ENCODE peak calls at places on chromosomes 13 and 19, in five cellular contexts. T, F, Z, N and H are unnamed samples.

GRCh38 chr13:99347911-99348451 is 40.8 kb upstream of the GPR183 start:
- DNase-seq in T (no peak), F (no peak), Z (no peak), N (no peak), H (no peak)

GRCh38 chr13:76795701-76796695 is 90.2 kb downstream of the KCTD12 start:
- DNase-seq in T (no peak), F (no peak), Z (peak), N (no peak), H (no peak)

GRCh38 chr13:101959016-101959415 is 442.8 kb downstream of the FGF14 start:
- DNase-seq in T (no peak), F (no peak), Z (no peak), N (no peak), H (no peak)

GRCh38 chr13:106581268-106581667 is 13.3 kb upstream of the ARGLU1 start:
- DNase-seq in T (no peak), F (no peak), Z (no peak), N (no peak), H (no peak)

GRCh38 chr13:42305503-42305902 is 33.6 kb downstream of the AKAP11 start:
- DNase-seq in T (no peak), F (no peak), Z (peak), N (no peak), H (no peak)

GRCh38 chr13:60431108-60431700 is 34.2 kb downstream of the TDRD3 start:
- DNase-seq in T (no peak), F (peak), Z (peak), N (no peak), H (no peak)

GRCh38 chr19:50207730-50208129 is 4.3 kb downstream of the MYH14 start:
- DNase-seq in T (no peak), F (no peak), Z (no peak), N (no peak), H (no peak)

GRCh38 chr19:15091918-15092753 is 10.1 kb downstream of the OR1I1 start:
- DNase-seq in T (peak), F (peak), Z (peak), N (peak), H (no peak)

GRCh38 chr13:108494991-108495661 is 134.3 kb upstream of the MYO16 start:
- DNase-seq in T (no peak), F (no peak), Z (peak), N (no peak), H (no peak)

GRCh38 chr13:33283195-33283910 is 2.2 kb downstream of the STARD13 start:
- DNase-seq in T (no peak), F (no peak), Z (peak), N (no peak), H (no peak)

GRCh38 chr13:105838231-105838630 is 697.2 kb downstream of the EFNB2 start:
- DNase-seq in T (no peak), F (no peak), Z (no peak), N (no peak), H (no peak)

GRCh38 chr19:45090034-45090433 is 2.9 kb upstream of the PPP1R37 start:
- DNase-seq in T (no peak), F (no peak), Z (no peak), N (no peak), H (no peak)

GRCh38 chr13:48749699-48750473 is 96.2 kb downstream of the CYSLTR2 start:
- DNase-seq in T (peak), F (peak), Z (peak), N (peak), H (peak)

GRCh38 chr19:6778386-6778785 is 5.9 kb downstream of the VAV1 start:
- DNase-seq in T (no peak), F (no peak), Z (no peak), N (no peak), H (no peak)

GRCh38 chr19:6774821-6775707 is 2.6 kb downstream of the VAV1 start:
- DNase-seq in T (no peak), F (no peak), Z (no peak), N (no peak), H (no peak)

GRCh38 chr19:6776999-6777398 is 4.5 kb downstream of the VAV1 start:
- DNase-seq in T (no peak), F (no peak), Z (no peak), N (no peak), H (no peak)

GRCh38 chr19:6777434-6777833 is 4.9 kb downstream of the VAV1 start:
- DNase-seq in T (no peak), F (no peak), Z (no peak), N (no peak), H (no peak)

GRCh38 chr19:6779204-6779603 is 6.7 kb downstream of the VAV1 start:
- DNase-seq in T (no peak), F (no peak), Z (no peak), N (no peak), H (no peak)
- TF ChIP-seq CTCF in T (no peak), F (no peak), Z (no peak), N (no peak), H (no peak)

GRCh38 chr13:50916701-50917184 is 7.2 kb downstream of the RNASEH2B start:
- DNase-seq in T (no peak), F (no peak), Z (no peak), N (peak), H (no peak)

GRCh38 chr13:50917572-50917971 is 8.0 kb downstream of the RNASEH2B start:
- DNase-seq in T (no peak), F (no peak), Z (no peak), N (no peak), H (no peak)

GRCh38 chr13:50914301-50914700 is 4.7 kb downstream of the RNASEH2B start:
- DNase-seq in T (no peak), F (no peak), Z (peak), N (no peak), H (no peak)

GRCh38 chr13:50914848-50915247 is 5.3 kb downstream of the RNASEH2B start:
- DNase-seq in T (no peak), F (no peak), Z (peak), N (no peak), H (no peak)

DNA sequence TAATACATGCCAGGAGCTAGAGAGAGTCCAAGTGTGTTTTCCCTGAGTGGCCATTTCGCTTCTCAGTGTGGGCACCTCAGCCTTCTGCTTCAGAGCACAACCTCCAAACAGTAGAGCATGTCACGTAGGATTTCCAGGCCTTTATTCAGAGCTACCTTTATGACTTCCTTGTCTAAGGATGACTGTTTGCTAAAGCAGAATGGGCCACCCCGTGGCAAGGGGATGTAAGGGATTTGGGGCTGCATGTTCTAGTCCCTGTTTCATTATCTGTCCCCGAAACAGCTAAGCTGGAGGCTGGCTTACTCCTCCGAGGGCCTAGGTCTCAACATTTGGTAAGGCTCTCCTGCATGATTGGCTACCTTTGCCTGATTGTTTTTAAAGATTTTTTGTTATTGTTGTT is 6.0 kb downstream of the RNASEH2B start:
- DNase-seq in T (no peak), F (no peak), Z (no peak), N (no peak), H (no peak)
- TF ChIP-seq CTCF in T (no peak), F (no peak), Z (no peak), N (no peak), H (no peak)

GRCh38 chr13:64470751-64471150 is 2759.4 kb downstream of the PCDH9 start:
- DNase-seq in T (no peak), F (no peak), Z (no peak), N (no peak), H (no peak)

GRCh38 chr13:64471916-64472315 is 2758.2 kb downstream of the PCDH9 start:
- DNase-seq in T (no peak), F (peak), Z (peak), N (no peak), H (no peak)
- TF ChIP-seq CTCF in T (no peak), F (peak), Z (peak), N (no peak), H (peak)

GRCh38 chr19:12784871-12785430 is 6.3 kb upstream of the JUNB start:
- DNase-seq in T (no peak), F (no peak), Z (peak), N (peak), H (no peak)
- TF ChIP-seq CTCF in T (no peak), F (no peak), Z (no peak), N (no peak), H (no peak)

DNA sequence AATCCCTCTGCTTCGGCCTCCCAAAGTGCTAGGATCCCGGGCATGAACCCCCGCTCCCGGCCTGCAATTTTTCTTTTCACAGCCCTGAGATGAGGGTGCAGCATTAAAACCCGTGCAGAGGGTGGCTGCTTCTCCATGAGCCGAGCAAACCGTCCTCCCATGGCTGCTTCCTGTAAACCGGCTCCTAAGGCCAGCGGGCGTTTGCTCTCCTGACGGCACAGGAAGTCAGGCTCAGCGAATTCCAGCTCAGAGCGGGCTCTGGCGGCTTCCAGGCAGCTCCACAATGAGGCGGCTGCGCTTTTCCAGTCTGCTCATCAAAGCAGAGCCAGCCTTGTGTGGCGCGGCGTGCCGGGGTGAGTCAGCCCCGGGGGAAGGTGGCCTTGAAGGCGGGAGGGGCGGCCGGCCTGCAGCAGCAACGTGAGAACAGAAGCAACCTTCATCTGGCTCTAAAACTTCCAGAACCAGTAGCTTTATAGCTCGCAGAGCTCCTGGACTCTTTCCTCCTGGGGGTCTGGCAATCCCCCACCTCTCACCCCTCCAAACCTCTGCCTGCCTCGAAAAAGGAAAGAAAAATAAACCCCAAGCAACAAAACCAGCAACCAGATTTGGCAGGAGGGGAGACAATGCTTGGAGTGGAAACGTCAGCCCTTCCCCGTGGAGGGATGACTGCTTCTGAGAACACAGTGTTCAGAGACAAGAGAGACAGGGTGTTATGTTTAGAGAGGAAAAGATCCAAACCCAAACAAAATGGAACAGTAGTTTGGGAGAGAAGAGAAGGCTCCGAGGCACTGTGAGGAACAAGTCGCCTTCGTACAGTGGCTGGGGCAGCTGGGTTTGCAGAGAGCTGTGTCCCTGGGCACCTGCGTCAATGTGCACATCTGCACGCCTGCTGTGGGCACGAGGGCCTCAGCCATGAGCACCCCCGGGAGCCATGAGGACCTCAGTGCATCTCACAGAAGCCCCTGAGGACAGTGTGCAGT is 67.8 kb downstream of the GADD45B start:
- DNase-seq in T (peak), F (peak), Z (peak), N (peak), H (peak)
- TF ChIP-seq CTCF in T (peak), F (peak), Z (peak), N (no peak), H (no peak)